ENCODE peak calls at places on chromosomes 4 and X, in four cellular contexts. One of them, this sample, is unnamed.

GRCh38 chr4:14667624-14668295 is 334.5 kb upstream of the CPEB2 start:
- DNase-seq in activated T-helper 2 cell treated with anti-CD3 and anti-CD28 coated beads, Interferon-gamma antibody, Interleukin-2, Interleukin-4, amounts not matched to agents 10 μg/mL and 5 μg/mL and 100 μg/mL, durations not matched to agents 14 hours and 24 hours and 36 hours: no peak
- DNase-seq in Caco-2: no peak
- DNase-seq in lung: no peak
- DNase-seq in this sample: no peak

GRCh38 chrX:104621781-104622180 is 55.8 kb downstream of the IL1RAPL2 start:
- DNase-seq in Caco-2: no peak
- DNase-seq in lung: no peak
- DNase-seq in activated T-helper 2 cell treated with anti-CD3 and anti-CD28 coated beads, Interferon-gamma antibody, Interleukin-2, Interleukin-4, amounts not matched to agents 10 μg/mL and 5 μg/mL and 100 μg/mL, durations not matched to agents 14 hours and 24 hours and 36 hours: no peak
- DNase-seq in this sample: no peak

GRCh38 chr4:41111796-41112195 is 102.5 kb downstream of the APBB2 start:
- DNase-seq in activated T-helper 2 cell treated with anti-CD3 and anti-CD28 coated beads, Interferon-gamma antibody, Interleukin-2, Interleukin-4, amounts not matched to agents 10 μg/mL and 5 μg/mL and 100 μg/mL, durations not matched to agents 14 hours and 24 hours and 36 hours: no peak
- DNase-seq in Caco-2: no peak
- DNase-seq in lung: no peak
- DNase-seq in this sample: no peak

GRCh38 chr4:125772680-125773079 is 457.9 kb downstream of the FAT4 start:
- DNase-seq in activated T-helper 2 cell treated with anti-CD3 and anti-CD28 coated beads, Interferon-gamma antibody, Interleukin-2, Interleukin-4, amounts not matched to agents 10 μg/mL and 5 μg/mL and 100 μg/mL, durations not matched to agents 14 hours and 24 hours and 36 hours: no peak
- DNase-seq in Caco-2: no peak
- DNase-seq in lung: no peak
- DNase-seq in this sample: no peak

GRCh38 chrX:17022205-17022604 is 75.7 kb downstream of the REPS2 start:
- DNase-seq in activated T-helper 2 cell treated with anti-CD3 and anti-CD28 coated beads, Interferon-gamma antibody, Interleukin-2, Interleukin-4, amounts not matched to agents 10 μg/mL and 5 μg/mL and 100 μg/mL, durations not matched to agents 14 hours and 24 hours and 36 hours: no peak
- DNase-seq in lung: no peak
- DNase-seq in Caco-2: no peak
- DNase-seq in this sample: no peak

GRCh38 chr4:98092833-98093439 is 50.3 kb downstream of the STPG2 start:
- DNase-seq in activated T-helper 2 cell treated with anti-CD3 and anti-CD28 coated beads, Interferon-gamma antibody, Interleukin-2, Interleukin-4, amounts not matched to agents 10 μg/mL and 5 μg/mL and 100 μg/mL, durations not matched to agents 14 hours and 24 hours and 36 hours: no peak
- DNase-seq in lung: no peak
- DNase-seq in Caco-2: peak
- DNase-seq in this sample: no peak

GRCh38 chr4:15677507-15677988 is 4.1 kb upstream of the FAM200B start:
- DNase-seq in activated T-helper 2 cell treated with anti-CD3 and anti-CD28 coated beads, Interferon-gamma antibody, Interleukin-2, Interleukin-4, amounts not matched to agents 10 μg/mL and 5 μg/mL and 100 μg/mL, durations not matched to agents 14 hours and 24 hours and 36 hours: no peak
- DNase-seq in lung: no peak
- DNase-seq in Caco-2: no peak
- DNase-seq in this sample: no peak

GRCh38 chrX:39961441-39961840 is 136.3 kb downstream of the BCOR start:
- DNase-seq in Caco-2: no peak
- DNase-seq in activated T-helper 2 cell treated with anti-CD3 and anti-CD28 coated beads, Interferon-gamma antibody, Interleukin-2, Interleukin-4, amounts not matched to agents 10 μg/mL and 5 μg/mL and 100 μg/mL, durations not matched to agents 14 hours and 24 hours and 36 hours: no peak
- DNase-seq in lung: no peak
- DNase-seq in this sample: no peak

GRCh38 chr4:87679449-87680169 is 29.5 kb downstream of the DMP1 start:
- DNase-seq in lung: no peak
- DNase-seq in activated T-helper 2 cell treated with anti-CD3 and anti-CD28 coated beads, Interferon-gamma antibody, Interleukin-2, Interleukin-4, amounts not matched to agents 10 μg/mL and 5 μg/mL and 100 μg/mL, durations not matched to agents 14 hours and 24 hours and 36 hours: no peak
- DNase-seq in Caco-2: peak
- DNase-seq in this sample: peak

GRCh38 chr4:105666693-105667092 is 41.8 kb downstream of the INTS12 start:
- DNase-seq in lung: no peak
- DNase-seq in Caco-2: peak
- DNase-seq in activated T-helper 2 cell treated with anti-CD3 and anti-CD28 coated beads, Interferon-gamma antibody, Interleukin-2, Interleukin-4, amounts not matched to agents 10 μg/mL and 5 μg/mL and 100 μg/mL, durations not matched to agents 14 hours and 24 hours and 36 hours: no peak
- DNase-seq in this sample: no peak

GRCh38 chr4:163344147-163345050 is 707 bp downstream of the NPY5R start:
- DNase-seq in activated T-helper 2 cell treated with anti-CD3 and anti-CD28 coated beads, Interferon-gamma antibody, Interleukin-2, Interleukin-4, amounts not matched to agents 10 μg/mL and 5 μg/mL and 100 μg/mL, durations not matched to agents 14 hours and 24 hours and 36 hours: no peak
- DNase-seq in Caco-2: no peak
- DNase-seq in lung: no peak
- DNase-seq in this sample: no peak

GRCh38 chr4:103098746-103099421 is 750 bp downstream of the BDH2 start:
- DNase-seq in activated T-helper 2 cell treated with anti-CD3 and anti-CD28 coated beads, Interferon-gamma antibody, Interleukin-2, Interleukin-4, amounts not matched to agents 10 μg/mL and 5 μg/mL and 100 μg/mL, durations not matched to agents 14 hours and 24 hours and 36 hours: no peak
- DNase-seq in lung: no peak
- DNase-seq in Caco-2: no peak
- DNase-seq in this sample: no peak

GRCh38 chrX:56366901-56367300 is 134.7 kb downstream of the KLF8 start:
- DNase-seq in activated T-helper 2 cell treated with anti-CD3 and anti-CD28 coated beads, Interferon-gamma antibody, Interleukin-2, Interleukin-4, amounts not matched to agents 10 μg/mL and 5 μg/mL and 100 μg/mL, durations not matched to agents 14 hours and 24 hours and 36 hours: no peak
- DNase-seq in Caco-2: no peak
- DNase-seq in lung: no peak
- DNase-seq in this sample: no peak

GRCh38 chr4:72951147-72951546 is 118.4 kb downstream of the COX18 start:
- DNase-seq in lung: no peak
- DNase-seq in activated T-helper 2 cell treated with anti-CD3 and anti-CD28 coated beads, Interferon-gamma antibody, Interleukin-2, Interleukin-4, amounts not matched to agents 10 μg/mL and 5 μg/mL and 100 μg/mL, durations not matched to agents 14 hours and 24 hours and 36 hours: no peak
- DNase-seq in Caco-2: no peak
- DNase-seq in this sample: no peak

GRCh38 chrX:153469811-153470410 is 465 bp downstream of the HAUS7 start:
- DNase-seq in lung: no peak
- DNase-seq in activated T-helper 2 cell treated with anti-CD3 and anti-CD28 coated beads, Interferon-gamma antibody, Interleukin-2, Interleukin-4, amounts not matched to agents 10 μg/mL and 5 μg/mL and 100 μg/mL, durations not matched to agents 14 hours and 24 hours and 36 hours: peak
- DNase-seq in Caco-2: peak
- DNase-seq in this sample: no peak